ENCODE peak calls at places on chromosomes 2 and 18, in nine cellular contexts. One of them, this sample, is unnamed.

GRCh38 chr2:105397025-105397722 is 1.7 kb downstream of the FHL2 start:
- DNase-seq in bronchial epithelial cell: no peak
- DNase-seq in choroid plexus epithelial cell: peak
- DNase-seq in gastrocnemius medialis: no peak
- DNase-seq in BJ: no peak
- DNase-seq in RWPE1: peak
- DNase-seq in tibial artery: no peak
- DNase-seq in endothelial cell: no peak
- DNase-seq in stomach: no peak
- DNase-seq in this sample: peak

GRCh38 chr2:134712334-134712733 is 6.5 kb downstream of the TMEM163 start:
- DNase-seq in bronchial epithelial cell: peak
- DNase-seq in choroid plexus epithelial cell: peak
- DNase-seq in gastrocnemius medialis: no peak
- DNase-seq in BJ: no peak
- DNase-seq in RWPE1: no peak
- DNase-seq in tibial artery: no peak
- DNase-seq in endothelial cell: no peak
- DNase-seq in stomach: no peak
- DNase-seq in this sample: no peak

GRCh38 chr2:151238527-151239487 is 22.9 kb downstream of the RBM43 start:
- DNase-seq in bronchial epithelial cell: peak
- DNase-seq in choroid plexus epithelial cell: peak
- DNase-seq in gastrocnemius medialis: peak
- DNase-seq in BJ: no peak
- DNase-seq in RWPE1: peak
- DNase-seq in tibial artery: peak
- DNase-seq in endothelial cell: peak
- DNase-seq in stomach: no peak
- DNase-seq in this sample: peak

GRCh38 chr2:69464575-69464974 is 27.3 kb upstream of the NFU1 start:
- DNase-seq in bronchial epithelial cell: peak
- DNase-seq in choroid plexus epithelial cell: peak
- DNase-seq in gastrocnemius medialis: no peak
- DNase-seq in BJ: no peak
- DNase-seq in RWPE1: peak
- DNase-seq in tibial artery: peak
- DNase-seq in endothelial cell: no peak
- DNase-seq in stomach: no peak
- DNase-seq in this sample: no peak

GRCh38 chr2:172704072-172704936 is 31.3 kb upstream of the RAPGEF4 start:
- DNase-seq in bronchial epithelial cell: peak
- DNase-seq in choroid plexus epithelial cell: peak
- DNase-seq in gastrocnemius medialis: no peak
- DNase-seq in BJ: no peak
- DNase-seq in RWPE1: peak
- DNase-seq in tibial artery: no peak
- DNase-seq in endothelial cell: peak
- DNase-seq in stomach: no peak
- DNase-seq in this sample: peak

GRCh38 chr18:48801728-48802542 is 148.8 kb downstream of the SMAD7 start:
- DNase-seq in bronchial epithelial cell: no peak
- DNase-seq in choroid plexus epithelial cell: no peak
- DNase-seq in gastrocnemius medialis: peak
- DNase-seq in BJ: no peak
- DNase-seq in RWPE1: no peak
- DNase-seq in tibial artery: peak
- DNase-seq in endothelial cell: no peak
- DNase-seq in stomach: peak
- DNase-seq in this sample: no peak

GRCh38 chr2:70684846-70685622 is 83.0 kb downstream of the ADD2 start:
- DNase-seq in bronchial epithelial cell: no peak
- DNase-seq in choroid plexus epithelial cell: no peak
- DNase-seq in gastrocnemius medialis: no peak
- DNase-seq in BJ: no peak
- DNase-seq in RWPE1: no peak
- DNase-seq in tibial artery: no peak
- DNase-seq in endothelial cell: no peak
- DNase-seq in stomach: peak
- DNase-seq in this sample: no peak

GRCh38 chr2:226690471-226691024 is 109.1 kb downstream of the IRS1 start:
- DNase-seq in bronchial epithelial cell: no peak
- DNase-seq in choroid plexus epithelial cell: peak
- DNase-seq in gastrocnemius medialis: no peak
- DNase-seq in BJ: no peak
- DNase-seq in RWPE1: no peak
- DNase-seq in tibial artery: no peak
- DNase-seq in endothelial cell: no peak
- DNase-seq in stomach: no peak
- DNase-seq in this sample: no peak

GRCh38 chr2:96769816-96770215 is 9.1 kb downstream of the CNNM4 start:
- DNase-seq in bronchial epithelial cell: no peak
- DNase-seq in choroid plexus epithelial cell: no peak
- DNase-seq in gastrocnemius medialis: peak
- DNase-seq in BJ: no peak
- DNase-seq in RWPE1: no peak
- DNase-seq in tibial artery: peak
- DNase-seq in endothelial cell: no peak
- DNase-seq in stomach: peak
- DNase-seq in this sample: no peak

GRCh38 chr2:32418777-32419176 is 62.0 kb downstream of the BIRC6 start:
- DNase-seq in bronchial epithelial cell: peak
- DNase-seq in choroid plexus epithelial cell: peak
- DNase-seq in gastrocnemius medialis: no peak
- DNase-seq in BJ: no peak
- DNase-seq in RWPE1: no peak
- DNase-seq in tibial artery: no peak
- DNase-seq in endothelial cell: no peak
- DNase-seq in stomach: no peak
- DNase-seq in this sample: no peak

GRCh38 chr2:160621748-160622147 is 128.1 kb upstream of the RBMS1 start:
- DNase-seq in bronchial epithelial cell: peak
- DNase-seq in choroid plexus epithelial cell: peak
- DNase-seq in gastrocnemius medialis: no peak
- DNase-seq in BJ: no peak
- DNase-seq in RWPE1: no peak
- DNase-seq in tibial artery: no peak
- DNase-seq in endothelial cell: no peak
- DNase-seq in stomach: no peak
- DNase-seq in this sample: no peak

GRCh38 chr2:75064691-75065396 is 106.4 kb downstream of the POLE4 start:
- DNase-seq in bronchial epithelial cell: peak
- DNase-seq in choroid plexus epithelial cell: peak
- DNase-seq in gastrocnemius medialis: peak
- DNase-seq in BJ: no peak
- DNase-seq in RWPE1: peak
- DNase-seq in tibial artery: peak
- DNase-seq in endothelial cell: peak
- DNase-seq in stomach: peak
- DNase-seq in this sample: peak

GRCh38 chr2:99481941-99482340 is 7.9 kb downstream of the REV1 start:
- DNase-seq in bronchial epithelial cell: no peak
- DNase-seq in choroid plexus epithelial cell: no peak
- DNase-seq in gastrocnemius medialis: no peak
- DNase-seq in BJ: no peak
- DNase-seq in RWPE1: no peak
- DNase-seq in tibial artery: no peak
- DNase-seq in endothelial cell: no peak
- DNase-seq in stomach: no peak
- DNase-seq in this sample: no peak

GRCh38 chr18:3448845-3449701 is 899 bp upstream of the TGIF1 start:
- DNase-seq in bronchial epithelial cell: peak
- DNase-seq in choroid plexus epithelial cell: peak
- DNase-seq in gastrocnemius medialis: peak
- DNase-seq in BJ: peak
- DNase-seq in RWPE1: peak
- DNase-seq in tibial artery: peak
- DNase-seq in endothelial cell: peak
- DNase-seq in stomach: peak
- DNase-seq in this sample: peak

GRCh38 chr18:3447035-3447894 is 2.7 kb upstream of the TGIF1 start:
- DNase-seq in bronchial epithelial cell: peak
- DNase-seq in choroid plexus epithelial cell: peak
- DNase-seq in gastrocnemius medialis: no peak
- DNase-seq in BJ: no peak
- DNase-seq in RWPE1: peak
- DNase-seq in tibial artery: peak
- DNase-seq in endothelial cell: peak
- DNase-seq in stomach: peak
- DNase-seq in this sample: peak

GRCh38 chr18:3450358-3451107 is 561 bp downstream of the TGIF1 start:
- DNase-seq in bronchial epithelial cell: no peak
- DNase-seq in choroid plexus epithelial cell: peak
- DNase-seq in gastrocnemius medialis: peak
- DNase-seq in BJ: no peak
- DNase-seq in RWPE1: no peak
- DNase-seq in tibial artery: peak
- DNase-seq in endothelial cell: peak
- DNase-seq in stomach: peak
- DNase-seq in this sample: peak

GRCh38 chr18:3449702-3450357 is at the start of gene TGIF1:
- DNase-seq in bronchial epithelial cell: peak
- DNase-seq in choroid plexus epithelial cell: peak
- DNase-seq in gastrocnemius medialis: peak
- DNase-seq in BJ: no peak
- DNase-seq in RWPE1: peak
- DNase-seq in tibial artery: peak
- DNase-seq in endothelial cell: peak
- DNase-seq in stomach: peak
- DNase-seq in this sample: peak

DNA sequence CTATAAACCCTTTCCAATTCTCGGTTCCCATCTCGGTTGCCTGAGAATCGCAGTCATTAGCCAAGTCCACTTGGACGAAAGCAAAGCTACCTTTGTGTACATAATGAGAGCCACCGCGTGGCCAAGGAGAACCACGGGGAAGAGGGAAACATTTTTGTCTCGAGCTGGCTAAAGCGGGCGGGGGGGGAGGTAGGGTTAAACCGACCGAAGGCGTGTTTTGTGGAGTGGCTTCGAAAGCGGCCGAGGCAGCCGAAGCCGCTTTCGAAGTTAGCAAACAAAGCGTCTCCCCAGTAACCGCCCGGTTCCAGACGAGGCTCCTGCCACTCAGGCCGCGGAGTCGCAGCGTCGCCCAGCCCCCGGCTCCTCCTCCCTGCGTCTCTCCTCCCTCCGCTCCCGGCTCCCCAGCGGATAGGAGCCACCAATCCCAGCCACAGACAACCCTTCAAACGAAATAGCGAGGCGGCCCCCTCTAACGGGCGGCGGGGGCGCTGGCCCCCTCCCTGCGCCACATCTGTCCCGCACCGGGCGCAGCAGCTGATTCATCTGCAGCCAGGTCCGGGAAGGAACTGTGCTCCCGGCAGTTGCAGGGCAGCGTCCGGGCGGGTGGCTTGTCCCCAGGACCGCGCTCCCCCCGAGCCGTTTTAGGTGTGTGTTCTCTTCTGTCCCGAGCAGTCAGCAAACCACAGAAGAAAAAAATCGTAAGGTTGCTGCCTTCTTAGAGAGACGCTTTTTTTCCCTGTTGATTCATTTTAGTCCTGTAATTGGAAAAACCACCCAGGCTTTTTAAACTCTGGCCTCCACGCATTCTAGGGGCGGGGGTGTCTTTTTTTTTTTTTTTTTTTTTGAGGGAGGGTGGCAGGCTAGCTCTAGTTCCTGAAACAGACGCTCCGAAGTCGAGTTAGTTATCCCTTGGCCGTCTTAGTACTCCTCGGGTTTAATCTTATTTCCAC is 1.8 kb upstream of the TGIF1 start:
- DNase-seq in bronchial epithelial cell: peak
- DNase-seq in choroid plexus epithelial cell: peak
- DNase-seq in gastrocnemius medialis: peak
- DNase-seq in BJ: peak
- DNase-seq in RWPE1: peak
- DNase-seq in tibial artery: peak
- DNase-seq in endothelial cell: peak
- DNase-seq in stomach: peak
- DNase-seq in this sample: peak
- TF ChIP-seq CTCF in bronchial epithelial cell: peak
- TF ChIP-seq CTCF in choroid plexus epithelial cell: peak
- TF ChIP-seq CTCF in gastrocnemius medialis: no peak
- TF ChIP-seq CTCF in BJ: peak
- TF ChIP-seq CTCF in RWPE1: peak
- TF ChIP-seq CTCF in tibial artery: no peak
- TF ChIP-seq CTCF in endothelial cell: peak
- TF ChIP-seq CTCF in stomach: no peak
- TF ChIP-seq CTCF in this sample: no peak

GRCh38 chr2:238288650-238289573 is 502 bp upstream of the PER2 start:
- DNase-seq in bronchial epithelial cell: peak
- DNase-seq in choroid plexus epithelial cell: peak
- DNase-seq in gastrocnemius medialis: peak
- DNase-seq in BJ: peak
- DNase-seq in RWPE1: peak
- DNase-seq in tibial artery: peak
- DNase-seq in endothelial cell: peak
- DNase-seq in stomach: peak
- DNase-seq in this sample: peak
- TF ChIP-seq CTCF in bronchial epithelial cell: peak
- TF ChIP-seq CTCF in choroid plexus epithelial cell: peak
- TF ChIP-seq CTCF in gastrocnemius medialis: peak
- TF ChIP-seq CTCF in BJ: peak
- TF ChIP-seq CTCF in RWPE1: no peak
- TF ChIP-seq CTCF in tibial artery: peak
- TF ChIP-seq CTCF in endothelial cell: peak
- TF ChIP-seq CTCF in stomach: no peak
- TF ChIP-seq CTCF in this sample: no peak

GRCh38 chr18:55405655-55406373 is 182.2 kb downstream of the TCF4 start:
- DNase-seq in bronchial epithelial cell: peak
- DNase-seq in choroid plexus epithelial cell: peak
- DNase-seq in gastrocnemius medialis: peak
- DNase-seq in BJ: peak
- DNase-seq in RWPE1: peak
- DNase-seq in tibial artery: peak
- DNase-seq in endothelial cell: no peak
- DNase-seq in stomach: peak
- DNase-seq in this sample: peak
- TF ChIP-seq CTCF in bronchial epithelial cell: no peak
- TF ChIP-seq CTCF in choroid plexus epithelial cell: peak
- TF ChIP-seq CTCF in gastrocnemius medialis: no peak
- TF ChIP-seq CTCF in BJ: peak
- TF ChIP-seq CTCF in RWPE1: no peak
- TF ChIP-seq CTCF in tibial artery: no peak
- TF ChIP-seq CTCF in endothelial cell: no peak
- TF ChIP-seq CTCF in stomach: no peak
- TF ChIP-seq CTCF in this sample: no peak

GRCh38 chr2:216327447-216327846 is 44.8 kb downstream of the MARCHF4 start:
- DNase-seq in bronchial epithelial cell: no peak
- DNase-seq in choroid plexus epithelial cell: no peak
- DNase-seq in gastrocnemius medialis: no peak
- DNase-seq in BJ: no peak
- DNase-seq in RWPE1: no peak
- DNase-seq in tibial artery: no peak
- DNase-seq in endothelial cell: no peak
- DNase-seq in stomach: no peak
- DNase-seq in this sample: no peak

DNA sequence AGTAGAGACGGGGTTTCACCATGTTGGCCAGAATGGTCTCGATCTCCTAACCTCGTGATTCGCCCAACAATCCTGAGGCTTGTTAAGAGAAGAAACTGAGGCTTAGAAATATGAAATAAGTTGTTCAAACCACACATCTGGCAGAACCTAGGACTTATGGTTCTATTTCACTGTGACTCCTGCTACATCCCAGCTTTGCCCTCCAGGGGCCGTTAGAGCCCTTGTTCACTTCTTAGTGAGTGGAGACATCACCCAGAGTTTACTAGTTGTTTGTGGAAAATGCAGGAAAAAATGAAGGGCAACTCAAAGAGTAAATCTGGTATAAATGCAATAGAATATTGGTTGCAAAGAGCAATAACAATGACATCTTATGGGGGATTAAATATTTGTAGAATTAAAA is 43.9 kb downstream of the MARCHF4 start:
- DNase-seq in bronchial epithelial cell: peak
- DNase-seq in choroid plexus epithelial cell: peak
- DNase-seq in gastrocnemius medialis: no peak
- DNase-seq in BJ: no peak
- DNase-seq in RWPE1: peak
- DNase-seq in tibial artery: no peak
- DNase-seq in endothelial cell: no peak
- DNase-seq in stomach: no peak
- DNase-seq in this sample: no peak
- TF ChIP-seq CTCF in bronchial epithelial cell: peak
- TF ChIP-seq CTCF in choroid plexus epithelial cell: peak
- TF ChIP-seq CTCF in gastrocnemius medialis: no peak
- TF ChIP-seq CTCF in BJ: peak
- TF ChIP-seq CTCF in RWPE1: no peak
- TF ChIP-seq CTCF in tibial artery: no peak
- TF ChIP-seq CTCF in endothelial cell: no peak
- TF ChIP-seq CTCF in stomach: no peak
- TF ChIP-seq CTCF in this sample: no peak